ENCODE peak calls at places on chromosomes 12 and 14, in ten cellular contexts. I is heart left ventricle, J is Calu3, E is K562, U is nephron progenitor cell, P is BJ, Y is progenitor cell of endocrine pancreas, K is AG10803, W is GM20000, B is lower leg skin. N is an unnamed sample.

GRCh38 chr12:47725091-47725772 is at the start of gene ENDOU:
- DNase-seq in Y (no peak), I (no peak), U (no peak), W (no peak), B (no peak), J (no peak), E (no peak), P (no peak), K (no peak), N (no peak)

GRCh38 chr12:132727091-132727794 is 16.6 kb downstream of the PGAM5 start:
- DNase-seq in P (no peak), Y (no peak), E (no peak), B (no peak), I (peak), U (no peak), K (no peak), W (no peak), J (no peak), N (no peak)

GRCh38 chr12:20350495-20350894 is 17.8 kb upstream of the PDE3A start:
- DNase-seq in I (no peak), E (no peak), K (peak), B (no peak), P (no peak), J (no peak), U (no peak), W (no peak), Y (no peak), N (no peak)

GRCh38 chr14:89324501-89325298 is 92.3 kb downstream of the FOXN3 start:
- DNase-seq in W (peak), K (no peak), B (no peak), J (no peak), U (no peak), Y (no peak), E (no peak), P (no peak), I (no peak), N (no peak)

GRCh38 chr12:111645433-111645832 is 40.3 kb downstream of the BRAP start:
- DNase-seq in I (no peak), Y (no peak), K (no peak), P (no peak), W (no peak), B (no peak), E (no peak), U (no peak), J (peak), N (no peak)

GRCh38 chr14:90871605-90872233 is 55.5 kb upstream of the TTC7B start:
- DNase-seq in P (no peak), E (no peak), W (no peak), I (no peak), B (no peak), J (no peak), K (peak), Y (no peak), U (no peak), N (no peak)

GRCh38 chr12:107580750-107581529 is 104.7 kb upstream of the PWP1 start:
- DNase-seq in E (peak), K (no peak), J (no peak), I (no peak), B (no peak), P (no peak), W (no peak), U (peak), Y (peak), N (no peak)

GRCh38 chr12:46358791-46359666 is 13.5 kb downstream of the SLC38A2 start:
- DNase-seq in U (no peak), B (no peak), Y (no peak), P (no peak), K (no peak), E (no peak), J (no peak), I (no peak), W (no peak), N (no peak)

GRCh38 chr12:38123566-38124246 is 192.9 kb upstream of the ALG10B start:
- DNase-seq in P (no peak), B (no peak), W (no peak), K (no peak), I (no peak), E (no peak), U (no peak), J (no peak), Y (no peak), N (no peak)

GRCh38 chr12:8156416-8156815 is 399 bp upstream of the ZNF705A start:
- DNase-seq in P (no peak), J (no peak), E (no peak), Y (no peak), W (no peak), B (no peak), K (no peak), U (no peak), I (no peak), N (no peak)

GRCh38 chr12:104578453-104578852 is 121.7 kb downstream of the CHST11 start:
- DNase-seq in J (no peak), W (no peak), E (no peak), I (no peak), Y (no peak), K (peak), U (no peak), P (peak), B (no peak), N (no peak)

GRCh38 chr12:1916396-1917171 is 1.9 kb downstream of the CACNA2D4 start:
- DNase-seq in E (peak), U (no peak), B (no peak), K (no peak), I (peak), J (no peak), Y (no peak), P (no peak), W (peak), N (no peak)

GRCh38 chr12:18966927-18967326 is 162.6 kb upstream of the PLEKHA5 start:
- DNase-seq in K (no peak), I (no peak), B (no peak), Y (no peak), W (no peak), P (no peak), J (no peak), U (no peak), E (no peak), N (no peak)

GRCh38 chr12:91978143-91978542 is 167.5 kb downstream of the BTG1 start:
- DNase-seq in Y (no peak), P (no peak), I (no peak), B (no peak), J (no peak), E (no peak), U (no peak), K (peak), W (no peak), N (no peak)

GRCh38 chr14:39406560-39406959 is 25.7 kb downstream of the FBXO33 start:
- DNase-seq in P (no peak), E (no peak), B (no peak), J (no peak), U (no peak), Y (no peak), W (no peak), K (peak), I (no peak), N (no peak)

GRCh38 chr12:47991106-47991550 is 13.1 kb downstream of the COL2A1 start:
- DNase-seq in J (no peak), B (no peak), W (no peak), P (no peak), K (no peak), U (no peak), E (no peak), I (no peak), Y (no peak), N (peak)

GRCh38 chr12:40646891-40647290 is 45.3 kb upstream of the CNTN1 start:
- DNase-seq in W (no peak), U (no peak), I (no peak), K (no peak), J (no peak), Y (no peak), P (no peak), E (no peak), B (no peak), N (no peak)

GRCh38 chr12:48061943-48062719 is 43.7 kb downstream of the SENP1 start:
- DNase-seq in J (no peak), I (no peak), B (no peak), U (no peak), P (no peak), E (no peak), W (no peak), K (no peak), Y (no peak), N (no peak)

GRCh38 chr12:120721866-120722265 is 3.8 kb upstream of the ACADS start:
- DNase-seq in J (no peak), I (no peak), B (no peak), E (no peak), U (no peak), W (no peak), P (no peak), K (no peak), Y (no peak), N (no peak)

GRCh38 chr12:21659383-21659782 is 1.7 kb upstream of the LDHB start:
- DNase-seq in W (no peak), E (peak), J (no peak), U (no peak), I (no peak), P (no peak), Y (no peak), K (no peak), B (no peak), N (no peak)

GRCh38 chr12:54126696-54127537 is 61.9 kb downstream of the SMUG1 start:
- DNase-seq in I (peak), P (no peak), Y (no peak), J (peak), E (peak), U (peak), K (peak), W (no peak), B (peak), N (peak)

GRCh38 chr12:105064564-105065222 is 19.6 kb downstream of the ALDH1L2 start:
- DNase-seq in B (no peak), I (no peak), J (no peak), P (no peak), U (peak), E (no peak), Y (no peak), W (no peak), K (no peak), N (no peak)

GRCh38 chr12:50149311-50149710 is 17.9 kb downstream of the CERS5 start:
- DNase-seq in I (no peak), Y (no peak), K (no peak), W (no peak), B (no peak), J (no peak), E (no peak), P (no peak), U (no peak), N (no peak)

GRCh38 chr12:113061061-113061694 is 4.6 kb downstream of the DTX1 start:
- DNase-seq in K (no peak), U (no peak), B (no peak), Y (no peak), J (no peak), I (no peak), P (no peak), E (no peak), W (peak), N (no peak)

GRCh38 chr12:76591461-76591860 is 31.9 kb upstream of the OSBPL8 start:
- DNase-seq in J (no peak), P (peak), W (no peak), K (peak), E (no peak), Y (no peak), B (peak), I (no peak), U (no peak), N (no peak)

GRCh38 chr12:58443273-58443980 is 476.9 kb downstream of the LRIG3 start:
- DNase-seq in W (peak), P (no peak), J (peak), U (no peak), E (no peak), B (no peak), Y (no peak), K (peak), I (no peak), N (no peak)

GRCh38 chr12:25352078-25352918 is 101.6 kb upstream of the KRAS start:
- DNase-seq in B (no peak), U (no peak), I (no peak), E (no peak), J (no peak), P (peak), W (no peak), K (peak), Y (no peak), N (no peak)

GRCh38 chr14:73758392-73759182 is 44.4 kb upstream of the PNMA1 start:
- DNase-seq in B (no peak), U (peak), W (peak), Y (peak), J (peak), P (no peak), I (peak), K (peak), E (peak), N (peak)

GRCh38 chr14:30283822-30284446 is 275.0 kb upstream of the G2E3 start:
- DNase-seq in P (no peak), B (no peak), K (peak), Y (no peak), E (peak), U (peak), J (peak), W (peak), I (no peak), N (no peak)

GRCh38 chr12:65882504-65882903 is 58.2 kb downstream of the HMGA2 start:
- DNase-seq in E (no peak), Y (no peak), P (no peak), K (peak), W (no peak), I (no peak), U (no peak), J (no peak), B (no peak), N (no peak)

GRCh38 chr12:124734224-124734788 is 129.4 kb downstream of the SCARB1 start:
- DNase-seq in Y (no peak), B (peak), J (no peak), E (peak), P (no peak), I (peak), W (no peak), K (no peak), U (peak), N (no peak)
- TF ChIP-seq CTCF in Y (peak), B (no peak), J (no peak), E (peak), P (no peak), I (no peak), W (no peak), K (no peak), U (peak), N (no peak)

DNA sequence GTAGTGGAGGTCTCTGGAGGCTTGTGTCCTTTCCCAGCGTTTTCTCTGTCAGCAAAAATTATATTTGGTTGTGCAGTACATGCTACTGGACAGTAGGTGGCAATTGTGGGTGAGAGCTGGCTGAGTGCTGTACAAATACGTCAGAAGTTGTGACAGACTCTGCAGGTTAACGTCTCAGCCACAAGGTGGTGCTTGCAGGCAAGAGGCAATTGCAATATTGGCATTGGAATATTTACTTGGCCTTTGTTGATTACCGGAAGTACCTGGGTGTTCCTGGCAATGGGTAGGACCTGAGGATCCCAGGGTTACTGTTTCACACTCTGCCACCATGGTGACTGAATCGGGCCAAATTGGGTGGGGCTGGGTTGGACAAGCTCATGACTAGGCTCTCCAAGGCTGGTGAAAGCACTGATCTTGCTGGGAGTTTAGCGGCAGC is 333.9 kb upstream of the LMO3 start:
- DNase-seq in E (peak), Y (no peak), W (peak), K (peak), I (no peak), U (peak), J (peak), P (no peak), B (no peak), N (no peak)
- TF ChIP-seq CTCF in E (peak), Y (peak), W (peak), K (peak), I (no peak), U (peak), J (peak), P (peak), B (no peak), N (no peak)

GRCh38 chr12:51828951-51829581 is 19.5 kb downstream of the FIGNL2 start:
- DNase-seq in J (no peak), P (no peak), Y (no peak), I (no peak), B (no peak), U (no peak), E (no peak), W (no peak), K (no peak), N (no peak)

GRCh38 chr12:51829641-51830040 is 18.9 kb downstream of the FIGNL2 start:
- DNase-seq in K (no peak), U (no peak), E (no peak), P (no peak), W (no peak), I (no peak), Y (no peak), B (no peak), J (no peak), N (no peak)

GRCh38 chr12:51827925-51828818 is 20.3 kb downstream of the FIGNL2 start:
- DNase-seq in U (no peak), B (no peak), K (peak), I (peak), P (no peak), J (peak), W (no peak), E (peak), Y (no peak), N (no peak)

GRCh38 chr12:51825216-51825615 is 23.3 kb downstream of the FIGNL2 start:
- DNase-seq in J (no peak), W (no peak), P (no peak), E (no peak), K (no peak), U (no peak), B (no peak), Y (no peak), I (no peak), N (no peak)

DNA sequence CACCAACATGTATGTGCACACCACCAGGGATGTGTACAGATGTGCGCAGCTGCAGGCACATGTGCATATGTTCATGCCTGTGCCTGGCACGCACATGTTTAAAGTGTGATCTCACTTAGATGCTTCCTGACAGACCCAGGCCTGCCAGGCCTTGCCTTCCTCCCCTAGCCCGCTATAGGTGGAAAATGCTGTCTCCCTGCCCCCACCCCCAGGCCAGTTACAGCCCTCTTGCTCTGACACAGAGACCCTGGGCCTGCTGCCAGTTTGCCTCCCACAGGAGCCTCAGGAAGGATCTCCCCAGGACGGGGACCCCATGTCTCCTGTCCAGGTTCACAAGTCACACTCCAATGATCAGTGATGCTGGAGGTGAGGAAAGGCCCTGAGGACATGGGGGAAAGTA is 21.6 kb downstream of the FIGNL2 start:
- DNase-seq in B (no peak), I (peak), W (no peak), Y (no peak), P (no peak), E (no peak), J (no peak), U (no peak), K (no peak), N (no peak)
- TF ChIP-seq CTCF in B (no peak), I (no peak), W (no peak), Y (no peak), P (no peak), E (no peak), J (no peak), U (no peak), K (no peak), N (no peak)

GRCh38 chr12:93991882-93992415 is 156.4 kb upstream of the PLXNC1 start:
- DNase-seq in P (no peak), E (no peak), K (peak), U (no peak), W (no peak), I (no peak), B (no peak), Y (no peak), J (no peak), N (no peak)

GRCh38 chr12:93989913-93990312 is 158.5 kb upstream of the PLXNC1 start:
- DNase-seq in I (no peak), P (no peak), J (no peak), K (no peak), Y (no peak), E (no peak), B (no peak), U (no peak), W (no peak), N (no peak)

GRCh38 chr12:93996321-93996720 is 152.1 kb upstream of the PLXNC1 start:
- DNase-seq in Y (no peak), I (no peak), J (no peak), U (no peak), P (no peak), B (no peak), W (no peak), E (no peak), K (no peak), N (no peak)

DNA sequence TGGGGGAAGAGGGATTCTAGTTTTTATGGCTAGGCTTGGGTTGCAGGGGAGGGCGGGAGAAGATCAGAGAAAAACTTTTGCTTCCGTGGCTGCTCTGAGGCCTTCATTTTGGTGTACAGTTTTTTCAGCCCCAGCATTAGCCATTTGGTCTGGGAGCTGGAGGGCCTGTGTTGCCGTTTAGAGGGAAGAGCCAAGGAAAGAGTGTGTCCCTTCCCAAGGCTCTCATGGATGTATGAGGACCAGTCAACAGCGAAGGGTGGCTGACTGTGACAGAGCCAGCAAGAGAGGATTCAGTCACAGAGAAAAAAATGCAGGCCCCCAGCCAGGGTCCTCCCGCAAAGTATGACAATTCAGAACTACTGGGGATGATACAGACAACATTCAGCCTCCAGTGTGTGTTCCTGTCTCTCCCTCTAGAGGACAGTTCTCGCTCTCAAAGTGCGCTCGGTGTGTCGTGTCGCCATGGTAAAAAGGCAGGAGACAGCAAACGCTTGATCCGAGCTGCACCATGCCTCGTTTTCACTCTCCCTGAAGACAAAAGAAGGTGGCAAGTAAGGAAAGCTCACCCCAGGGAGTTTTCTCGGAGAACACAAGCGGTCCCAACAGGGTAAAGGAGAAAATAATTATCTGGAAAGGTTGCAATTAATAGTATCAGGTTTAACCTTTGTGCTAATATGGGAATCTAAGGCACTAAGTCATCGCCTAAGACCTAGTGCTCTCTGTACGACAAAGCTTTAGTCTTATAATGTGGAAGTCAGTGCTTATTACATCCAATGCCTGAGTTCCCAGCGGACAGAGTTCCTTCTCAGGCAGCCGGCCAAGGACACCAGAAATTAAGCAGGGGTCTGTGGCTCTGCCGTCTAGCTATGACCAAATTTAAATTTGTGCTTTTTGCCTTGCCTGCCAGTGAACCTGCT is 157.3 kb upstream of the PLXNC1 start:
- DNase-seq in K (peak), U (peak), P (no peak), B (peak), I (no peak), Y (no peak), J (no peak), E (peak), W (no peak), N (no peak)
- TF ChIP-seq CTCF in K (peak), U (peak), P (peak), B (no peak), I (peak), Y (peak), J (no peak), E (peak), W (no peak), N (no peak)

DNA sequence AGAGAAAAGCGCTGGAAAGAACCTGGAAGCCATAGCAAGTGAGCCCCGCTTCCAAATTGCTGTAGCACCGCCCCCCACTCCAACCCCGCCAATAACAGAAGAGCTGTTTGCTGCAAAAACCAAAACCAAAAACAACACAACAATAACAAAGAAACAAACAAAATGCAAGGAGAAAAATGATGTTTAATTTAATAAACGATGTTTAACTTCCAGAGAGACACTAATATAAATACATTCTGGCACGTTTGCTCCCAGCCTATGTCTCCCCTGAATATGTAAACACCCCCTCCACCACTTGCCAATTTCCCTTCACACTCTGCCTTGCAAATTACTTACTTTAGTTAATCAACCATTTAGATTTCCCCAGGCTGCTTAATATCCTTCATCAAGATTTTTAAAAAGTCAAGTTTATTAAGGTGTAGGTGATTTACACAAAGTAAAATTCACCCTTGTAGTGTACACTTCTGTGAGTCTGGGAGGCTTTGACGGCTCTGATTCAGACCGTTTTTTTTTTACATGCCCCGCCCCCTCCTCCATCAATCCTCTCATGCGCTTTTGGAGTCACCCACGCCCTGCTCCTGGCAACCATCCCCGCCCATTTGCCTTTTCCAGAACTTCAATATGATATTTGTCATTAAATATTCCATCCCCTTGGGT is 482 bp upstream of the IFI27L2 start:
- DNase-seq in I (no peak), K (peak), W (peak), Y (no peak), E (peak), U (peak), B (peak), P (no peak), J (peak), N (no peak)
- TF ChIP-seq CTCF in I (no peak), K (no peak), W (no peak), Y (no peak), E (no peak), U (no peak), B (no peak), P (no peak), J (peak), N (no peak)